ENCODE peak calls at places on chromosomes 12 and 14, in four cellular contexts. D, K, X and O are unnamed samples. For H3K27me3, the result is how much of the 10 kb centered on the place peaks cover.

GRCh38 chr12:111753144-111753881 is 13.4 kb upstream of the ALDH2 start:
- DNase-seq in D (peak), K (peak), X (peak), O (no peak)

GRCh38 chr12:66195242-66195641 is 6.2 kb downstream of the IRAK3 start:
- DNase-seq in D (no peak), K (no peak), X (no peak), O (no peak)

GRCh38 chr12:122519418-122519817 is 7.3 kb downstream of the RSRC2 start:
- DNase-seq in D (no peak), K (no peak), X (peak), O (no peak)

GRCh38 chr12:76999157-76999556 is 66.2 kb downstream of the E2F7 start:
- DNase-seq in D (no peak), K (no peak), X (no peak), O (no peak)

GRCh38 chr12:88805692-88806091 is 225.4 kb upstream of the KITLG start:
- DNase-seq in D (no peak), K (peak), X (peak), O (no peak)

GRCh38 chr14:61229475-61229888 is 51.7 kb downstream of the TMEM30B start:
- DNase-seq in D (no peak), K (no peak), X (no peak), O (no peak)

GRCh38 chr12:49515266-49515665 is 23.6 kb upstream of the KCNH3 start:
- DNase-seq in D (no peak), K (no peak), X (peak), O (peak)

GRCh38 chr12:110001596-110001995 is 2.4 kb downstream of the ANKRD13A start:
- DNase-seq in D (no peak), K (no peak), X (peak), O (peak)

GRCh38 chr12:4857472-4858291 is 52.0 kb upstream of the KCNA1 start:
- DNase-seq in D (peak), K (peak), X (peak), O (peak)

GRCh38 chr14:101708853-101709532 is 52.5 kb upstream of the PPP2R5C start:
- DNase-seq in D (no peak), K (no peak), X (no peak), O (no peak)

GRCh38 chr14:76086636-76087035 is 65.1 kb upstream of the GPATCH2L start:
- DNase-seq in D (no peak), K (no peak), X (no peak), O (no peak)

GRCh38 chr12:45331552-45331951 is 115.7 kb downstream of the ANO6 start:
- DNase-seq in D (no peak), K (no peak), X (no peak), O (no peak)

GRCh38 chr12:51973560-51973959 is 22.1 kb downstream of the ACVR1B start:
- DNase-seq in D (no peak), K (no peak), X (peak), O (no peak)

GRCh38 chr14:95452176-95452889 is 64.1 kb downstream of the SYNE3 start:
- DNase-seq in D (no peak), K (peak), X (peak), O (peak)

GRCh38 chr12:76247026-76247688 is 101.1 kb downstream of the BBS10 start:
- DNase-seq in D (peak), K (no peak), X (peak), O (no peak)

GRCh38 chr14:76056128-76056527 is 70.6 kb downstream of the IFT43 start:
- DNase-seq in D (no peak), K (peak), X (peak), O (peak)

GRCh38 chr12:112738531-112738930 is 53.0 kb upstream of the RPH3A start:
- DNase-seq in D (no peak), K (no peak), X (peak), O (no peak)

GRCh38 chr12:114440450-114441383 is 34.8 kb upstream of the TBX5 start:
- DNase-seq in D (no peak), K (peak), X (peak), O (no peak)

GRCh38 chr12:108787539-108787938 is 56.2 kb upstream of the CORO1C start:
- DNase-seq in D (no peak), K (no peak), X (no peak), O (no peak)

GRCh38 chr14:85527006-85527405 is 2.9 kb upstream of the FLRT2 start:
- DNase-seq in D (no peak), K (no peak), X (peak), O (peak)

GRCh38 chr12:59119676-59120075 is 199.4 kb upstream of the LRIG3 start:
- DNase-seq in D (no peak), K (no peak), X (peak), O (no peak)

GRCh38 chr12:10563002-10563401 is 50.4 kb downstream of the MAGOHB start:
- DNase-seq in D (no peak), K (no peak), X (peak), O (no peak)

GRCh38 chr12:124030510-124030909 is 57.5 kb downstream of the ZNF664 start:
- DNase-seq in D (peak), K (peak), X (peak), O (peak)

GRCh38 chr12:62640910-62641448 is 174.4 kb downstream of the MON2 start:
- DNase-seq in D (no peak), K (no peak), X (peak), O (peak)

GRCh38 chr12:89779090-89779489 is 70.5 kb upstream of the ATP2B1 start:
- DNase-seq in D (no peak), K (no peak), X (no peak), O (no peak)

GRCh38 chr12:66087365-66087943 is 43.1 kb downstream of the LLPH start:
- DNase-seq in D (peak), K (peak), X (peak), O (peak)

GRCh38 chr12:21324551-21324950 is 10.2 kb downstream of the SLCO1A2 start:
- DNase-seq in D (no peak), K (peak), X (no peak), O (no peak)

GRCh38 chr14:65910108-65910507 is 497.6 kb downstream of the FUT8 start:
- DNase-seq in D (no peak), K (no peak), X (peak), O (no peak)

GRCh38 chr12:69097619-69098368 is 141.6 kb upstream of the CPSF6 start:
- DNase-seq in D (no peak), K (no peak), X (peak), O (peak)

GRCh38 chr12:49091836-49092085 is 2.8 kb downstream of the DHH start:
- DNase-seq in D (no peak), K (no peak), X (no peak), O (no peak)

GRCh38 chr14:92513966-92514843 is 624 bp downstream of the RIN3 start:
- DNase-seq in D (no peak), K (peak), X (peak), O (no peak)

GRCh38 chr14:65251213-65251612 is 148.9 kb upstream of the MAX start:
- DNase-seq in D (no peak), K (no peak), X (peak), O (peak)

GRCh38 chr12:132614029-132614428 is 3.6 kb upstream of the LRCOL1 start:
- DNase-seq in D (no peak), K (no peak), X (no peak), O (no peak)
- H3K27me3 ChIP-seq in D (half or more), K (half or more), X (under half), O (under half)

GRCh38 chr14:53955671-53956426 is 776 bp downstream of the BMP4 start:
- DNase-seq in D (peak), K (peak), X (peak), O (no peak)
- H3K4me3 ChIP-seq in D (peak), K (peak), X (no peak), O (no peak)

DNA sequence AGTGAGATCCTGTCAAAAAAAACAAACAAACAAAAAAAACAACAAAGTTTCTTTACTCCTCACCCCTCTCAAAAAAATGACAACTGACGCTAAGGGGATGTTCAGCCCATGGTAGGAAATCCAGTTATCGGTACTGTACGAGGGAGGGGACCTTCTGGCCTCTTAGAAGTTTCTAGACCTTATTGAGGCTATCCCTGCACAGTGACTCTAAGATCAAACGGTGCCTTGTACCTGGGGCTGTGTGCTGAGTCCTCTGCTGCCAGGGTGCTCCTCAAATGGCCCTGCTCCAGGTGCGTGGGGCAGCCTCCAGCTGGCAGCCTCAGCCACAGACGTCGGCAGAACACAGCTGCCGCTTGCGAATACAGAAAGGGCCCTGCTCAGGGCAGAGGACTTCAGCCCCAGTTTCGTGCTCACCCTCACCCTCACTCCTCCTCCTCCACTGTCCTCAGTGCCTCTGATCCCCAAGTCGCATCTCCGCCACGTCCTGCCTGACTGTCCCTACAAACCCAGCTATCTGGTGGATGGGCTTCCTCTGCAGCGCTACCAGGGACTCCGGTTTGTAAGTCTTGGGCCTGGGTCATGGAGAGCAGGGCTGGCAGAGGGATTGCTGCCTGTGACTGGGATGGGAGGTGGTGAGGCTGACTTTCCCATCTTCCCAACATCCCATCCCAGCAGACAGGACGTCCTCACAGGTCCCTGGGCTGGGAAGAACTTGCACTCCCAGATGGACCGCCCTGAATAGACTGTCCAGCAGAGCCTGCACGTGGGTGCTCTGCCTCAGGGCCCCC is 90.9 kb downstream of the B4GALNT3 start:
- DNase-seq in D (peak), K (no peak), X (no peak), O (no peak)
- H3K27me3 ChIP-seq in D (under half), K (under half), X (under half), O (under half)

GRCh38 chr12:6452908-6453630 is 1.2 kb downstream of the TAPBPL start:
- DNase-seq in D (peak), K (no peak), X (peak), O (no peak)
- H3K4me3 ChIP-seq in D (peak), K (no peak), X (peak), O (no peak)

DNA sequence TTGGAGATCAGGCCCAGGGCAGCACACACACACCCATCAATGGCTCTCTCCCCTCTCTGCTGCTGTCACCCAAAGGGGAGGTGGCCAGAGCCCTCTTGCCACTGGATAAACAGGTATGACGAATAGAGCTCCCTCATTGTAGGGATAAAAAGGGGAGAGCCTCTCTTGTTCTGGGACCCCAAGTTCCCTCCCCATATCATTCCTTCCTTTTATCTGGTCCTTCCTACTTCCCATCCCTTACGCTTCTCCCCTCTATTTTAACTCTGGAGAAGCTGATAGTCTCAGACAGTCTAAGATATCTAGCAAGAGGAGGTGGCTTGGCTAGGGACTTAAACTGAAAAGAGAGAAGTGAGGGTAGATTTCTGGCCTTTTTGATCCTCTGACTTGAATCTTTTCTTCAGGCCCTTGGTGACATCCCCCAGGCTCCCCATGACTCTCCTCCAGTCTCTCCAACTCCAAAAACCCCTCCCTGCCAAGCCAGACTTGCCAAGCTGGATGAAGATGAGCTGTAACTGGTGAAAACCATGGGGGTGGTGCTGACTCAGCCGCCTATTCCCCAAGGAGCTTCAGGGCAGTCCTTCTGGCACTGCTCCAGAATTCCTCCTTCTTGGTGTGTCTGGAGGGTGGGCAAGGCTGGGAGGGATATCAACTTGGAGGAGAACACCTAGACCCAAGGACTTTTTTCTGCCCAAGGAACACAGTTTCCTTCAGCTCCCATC is 5.3 kb downstream of the ARHGEF25 start:
- DNase-seq in D (no peak), K (no peak), X (peak), O (peak)
- H3K27me3 ChIP-seq in D (under half), K (half or more), X (under half), O (under half)

GRCh38 chr12:936377-937345 is 12.8 kb downstream of the RAD52 start:
- DNase-seq in D (no peak), K (no peak), X (no peak), O (no peak)
- H3K4me3 ChIP-seq in D (no peak), K (no peak), X (no peak), O (no peak)

DNA sequence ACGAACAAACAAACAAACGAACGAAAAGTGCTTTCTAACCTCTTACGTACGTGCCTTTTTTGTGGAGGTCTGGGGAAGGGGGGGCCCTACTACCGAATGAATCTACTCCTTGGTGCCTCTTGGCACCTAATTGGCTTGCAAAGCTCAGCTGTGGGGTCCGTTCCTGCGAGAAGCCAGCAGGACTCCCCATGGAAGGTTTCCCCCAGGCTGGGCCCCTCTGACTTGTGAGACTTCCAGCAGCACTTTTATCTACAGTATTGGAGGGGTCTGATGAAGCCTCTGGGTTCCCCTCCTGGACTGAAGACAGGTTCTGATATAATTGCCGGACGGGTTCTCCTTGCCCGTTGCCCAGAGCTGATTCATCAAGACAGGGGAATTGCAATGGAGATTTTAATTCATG is 1.2 kb upstream of the TMEM106C start:
- DNase-seq in D (no peak), K (no peak), X (no peak), O (no peak)
- H3K27me3 ChIP-seq in D (under half), K (under half), X (under half), O (under half)

DNA sequence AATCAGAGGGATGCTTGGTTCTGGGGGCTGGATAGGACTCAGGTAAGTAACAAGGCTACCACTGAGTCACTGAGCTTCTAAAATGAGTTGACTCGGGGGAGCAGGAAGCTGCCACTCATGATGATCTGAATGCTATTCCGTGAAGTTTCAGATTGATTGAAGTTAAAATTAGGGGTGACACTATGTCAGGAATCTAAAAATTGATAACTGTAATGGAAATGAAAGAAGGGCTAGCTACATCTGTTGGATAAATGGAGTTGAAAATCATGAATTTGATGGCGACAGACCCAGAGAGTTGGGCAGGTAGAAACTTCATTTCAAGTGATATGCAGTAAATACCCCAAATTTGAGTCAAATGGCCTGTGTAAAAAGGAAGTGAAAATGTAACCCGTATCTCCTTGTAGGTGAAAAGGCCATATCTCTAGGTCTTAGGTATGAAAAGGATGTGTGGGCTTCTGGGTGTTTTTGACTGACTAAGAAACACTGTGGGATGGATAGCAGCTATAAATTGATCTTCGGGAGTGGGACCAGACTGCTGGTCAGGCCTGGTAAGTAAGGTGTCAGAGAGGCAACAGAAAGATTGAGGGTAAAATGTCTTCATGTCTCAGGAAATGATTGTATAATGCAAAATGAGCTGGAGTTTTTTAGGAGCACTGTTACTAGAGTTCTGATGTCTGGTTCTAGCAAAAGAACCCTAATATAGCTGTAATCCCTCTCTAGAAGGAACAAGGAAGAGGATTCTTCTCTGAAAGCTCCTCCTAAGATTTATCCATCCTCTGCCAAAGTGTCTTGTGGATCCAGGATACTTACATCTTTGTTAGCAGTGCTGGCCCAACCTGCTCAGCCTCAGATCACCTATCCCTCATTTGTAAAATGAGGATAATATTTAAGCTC is 57.3 kb downstream of the DAD1 start:
- DNase-seq in D (no peak), K (no peak), X (no peak), O (no peak)
- H3K4me3 ChIP-seq in D (no peak), K (no peak), X (no peak), O (no peak)

GRCh38 chr12:127621366-127621765 is 645.6 kb upstream of the TMEM132C start:
- DNase-seq in D (no peak), K (no peak), X (no peak), O (no peak)
- H3K27me3 ChIP-seq in D (under half), K (under half), X (under half), O (under half)